ENCODE peak calls at places on chromosomes 11 and 22, in nine cellular contexts. R is activated naive CD4-positive, alpha-beta T cell; B is T-cell; W is EL; X is A549; H is neural crest cell; D is kidney epithelial cell; I is memory B cell; N is naive thymus-derived CD8-positive, alpha-beta T cell. U is an unnamed sample.
A peak's percentile ranks its signal among the peaks of the same experiment; 100 is the strongest.

GRCh38 chr11:68470304-68470811 is 9.8 kb downstream of the PPP6R3 start:
- DNase-seq in R (no peak), B (no peak), W (no peak), X (no peak), H (no peak), D (no peak), I (no peak), N (no peak), U (no peak)

GRCh38 chr11:103528596-103528995 is 419.4 kb downstream of the DYNC2H1 start:
- DNase-seq in R (no peak), B (no peak), W (no peak), X (no peak), H (no peak), D (no peak), I (no peak), N (no peak), U (no peak)

GRCh38 chr11:12288212-12288933 is 89.0 kb upstream of the PARVA start:
- DNase-seq in R (no peak), B (peak; percentile 24), W (peak; percentile 93), X (peak; percentile 88), H (peak; percentile 92), D (no peak), I (no peak), N (no peak), U (peak; percentile 27)

GRCh38 chr11:12867531-12867930 is 141.6 kb upstream of the RASSF10 start:
- DNase-seq in R (no peak), B (no peak), W (no peak), X (no peak), H (no peak), D (no peak), I (no peak), N (no peak), U (no peak)

GRCh38 chr22:48639896-48640732 is 1187.6 kb downstream of the BRD1 start:
- DNase-seq in R (no peak), B (no peak), W (no peak), X (no peak), H (no peak), D (no peak), I (no peak), N (no peak), U (no peak)

GRCh38 chr11:8019671-8020597 is 32.8 kb downstream of the EIF3F start:
- DNase-seq in R (no peak), B (no peak), W (peak; percentile 53), X (peak; percentile 28), H (no peak), D (no peak), I (peak; percentile 5), N (no peak), U (peak; percentile 13)

GRCh38 chr11:125457814-125458343 is 38.2 kb downstream of the FEZ1 start:
- DNase-seq in R (no peak), B (no peak), W (no peak), X (no peak), H (peak; percentile 28), D (no peak), I (no peak), N (no peak), U (no peak)

GRCh38 chr11:45964911-45965389 is 42.5 kb downstream of the LARGE2 start:
- DNase-seq in R (no peak), B (peak; percentile 58), W (peak; percentile 80), X (peak; percentile 65), H (peak; percentile 59), D (peak; percentile 19), I (peak; percentile 64), N (peak; percentile 38), U (peak; percentile 46)

GRCh38 chr11:86923993-86924766 is 31.0 kb downstream of the FZD4 start:
- DNase-seq in R (no peak), B (no peak), W (no peak), X (no peak), H (no peak), D (peak; percentile 82), I (no peak), N (no peak), U (no peak)

GRCh38 chr11:18671246-18671645 is 27.3 kb upstream of the TMEM86A start:
- DNase-seq in R (no peak), B (no peak), W (no peak), X (no peak), H (no peak), D (no peak), I (no peak), N (no peak), U (no peak)

GRCh38 chr11:31050061-31050790 is 319.3 kb downstream of the DCDC1 start:
- DNase-seq in R (no peak), B (no peak), W (no peak), X (no peak), H (no peak), D (no peak), I (no peak), N (no peak), U (no peak)

U was measured in CD8-positive, alpha-beta memory T cell.